ENCODE peak calls at places on chromosomes 4 and X, in four cellular contexts. T is adrenal gland, N is right cardiac atrium, J is stomach. C is an unnamed sample.

GRCh38 chr4:173490817-173491518 is 39.1 kb downstream of the HAND2 start:
- DNase-seq in T (peak; percentile 48), N (no peak), J (no peak), C (no peak)

GRCh38 chrX:108494416-108495095 is 54.9 kb downstream of the COL4A5 start:
- DNase-seq in T (no peak), N (no peak), J (no peak), C (no peak)

GRCh38 chr4:119748853-119749252 is 120.2 kb upstream of the PDE5A start:
- DNase-seq in T (peak; percentile 27), N (no peak), J (no peak), C (no peak)

GRCh38 chr4:4423706-4424498 is 37.0 kb downstream of the NSG1 start:
- DNase-seq in T (no peak), N (no peak), J (no peak), C (no peak)

GRCh38 chr4:104491396-104491821 is 3.3 kb downstream of the CXXC4 start:
- DNase-seq in T (peak; percentile 27), N (peak; percentile 84), J (peak; percentile 34), C (peak; percentile 47)

GRCh38 chr4:176002007-176002623 is 63.5 kb upstream of the WDR17 start:
- DNase-seq in T (peak; percentile 19), N (peak; percentile 48), J (peak; percentile 35), C (peak; percentile 18)

GRCh38 chr4:23006756-23007155 is 314.0 kb downstream of the GBA3 start:
- DNase-seq in T (no peak), N (no peak), J (no peak), C (no peak)

GRCh38 chrX:134803551-134804183 is 145.4 kb upstream of the PLAC1 start:
- DNase-seq in T (no peak), N (no peak), J (no peak), C (no peak)

GRCh38 chr4:151409470-151410313 is 716 bp downstream of the FHIP1A start:
- DNase-seq in T (peak; percentile 49), N (peak; percentile 65), J (peak; percentile 49), C (peak; percentile 77)

GRCh38 chr4:139773560-139774318 is 108.1 kb downstream of the MGST2 start:
- DNase-seq in T (no peak), N (no peak), J (no peak), C (no peak)

GRCh38 chr4:120870279-120870673 is 52.2 kb downstream of the PRDM5 start:
- DNase-seq in T (no peak), N (no peak), J (no peak), C (peak; percentile 35)

GRCh38 chrX:43664258-43664657 is 8.2 kb downstream of the MAOA start:
- DNase-seq in T (no peak), N (no peak), J (no peak), C (no peak)

GRCh38 chr4:2497324-2497723 is 28.4 kb downstream of the RNF4 start:
- DNase-seq in T (no peak), N (no peak), J (no peak), C (no peak)

DNA sequence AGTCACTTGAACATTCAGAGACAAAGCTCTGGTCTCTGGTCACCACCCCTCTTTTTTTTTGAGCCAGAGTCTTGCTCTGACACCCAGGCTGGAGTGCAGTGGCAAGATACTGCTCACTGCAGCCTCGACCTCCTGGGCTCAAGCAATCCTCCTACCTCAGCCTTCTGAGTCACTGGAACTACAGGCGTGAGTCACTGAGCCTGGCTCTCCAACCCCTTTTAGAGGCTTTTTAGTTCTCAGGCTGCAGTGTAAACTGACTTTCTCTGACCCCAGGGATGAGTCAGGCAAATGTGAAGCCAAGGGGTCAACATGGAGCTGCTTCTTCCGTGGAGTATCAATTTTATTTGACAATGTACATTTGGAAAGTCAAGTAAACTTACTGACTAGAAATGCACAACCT is 229.2 kb downstream of the PTTG2 start:
- DNase-seq in T (peak; percentile 53), N (no peak), J (no peak), C (no peak)
- H3K27ac ChIP-seq in T (peak overlapping the region; percentile 58), N (no peak overlapping the region), J (peak overlapping the region; percentile 80), C (peak overlapping the region; percentile 69)

DNA sequence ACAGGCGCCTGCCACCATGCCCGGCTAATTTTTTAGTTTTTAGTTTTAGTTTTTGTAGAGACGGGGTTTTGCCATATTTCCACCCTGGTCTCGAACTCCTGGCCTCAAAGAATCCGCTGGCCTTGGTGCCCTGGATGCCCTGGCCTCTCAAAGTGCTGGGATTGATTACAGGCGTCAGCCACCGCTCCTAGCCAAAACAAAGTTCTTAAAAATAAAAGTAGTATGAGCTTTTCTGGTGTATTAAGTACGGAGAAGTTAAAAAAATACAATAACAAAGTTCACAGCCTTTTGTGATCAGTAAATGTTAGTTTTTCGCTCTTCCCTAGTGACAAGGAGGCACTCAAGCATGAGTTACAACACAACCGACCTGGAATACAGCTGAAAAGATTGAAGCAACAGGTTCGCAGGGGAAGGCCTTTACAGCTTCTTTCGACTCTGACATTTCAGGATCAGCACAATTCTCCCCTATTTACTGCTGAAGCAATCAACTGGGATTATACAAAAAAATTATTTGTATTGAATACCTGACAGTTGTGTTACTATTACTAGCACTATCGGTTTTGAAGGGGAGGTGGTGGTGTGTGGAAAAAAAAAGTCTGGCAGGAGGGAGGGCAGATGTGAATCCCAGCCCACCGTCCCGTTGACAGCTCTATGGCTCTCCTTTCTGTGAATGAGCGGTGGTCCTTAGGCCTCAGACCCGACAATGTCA is 893 bp upstream of the METAP1 start:
- DNase-seq in T (no peak), N (no peak), J (no peak), C (no peak)
- H3K27ac ChIP-seq in T (peak overlapping the region; percentile 85), N (peak overlapping the region; percentile 93), J (peak overlapping the region; percentile 91), C (peak overlapping the region; percentile 75)

GRCh38 chr4:80124246-80125211 is 51.5 kb upstream of the ANTXR2 start:
- DNase-seq in T (no peak), N (no peak), J (no peak), C (no peak)
- H3K27ac ChIP-seq in T (no peak overlapping the region), N (no peak overlapping the region), J (no peak overlapping the region), C (no peak overlapping the region)

GRCh38 chr4:145047151-145047550 is 50.8 kb downstream of the ANAPC10 start:
- DNase-seq in T (no peak), N (no peak), J (no peak), C (no peak)
- H3K27ac ChIP-seq in T (no peak overlapping the region), N (no peak overlapping the region), J (no peak overlapping the region), C (no peak overlapping the region)

DNA sequence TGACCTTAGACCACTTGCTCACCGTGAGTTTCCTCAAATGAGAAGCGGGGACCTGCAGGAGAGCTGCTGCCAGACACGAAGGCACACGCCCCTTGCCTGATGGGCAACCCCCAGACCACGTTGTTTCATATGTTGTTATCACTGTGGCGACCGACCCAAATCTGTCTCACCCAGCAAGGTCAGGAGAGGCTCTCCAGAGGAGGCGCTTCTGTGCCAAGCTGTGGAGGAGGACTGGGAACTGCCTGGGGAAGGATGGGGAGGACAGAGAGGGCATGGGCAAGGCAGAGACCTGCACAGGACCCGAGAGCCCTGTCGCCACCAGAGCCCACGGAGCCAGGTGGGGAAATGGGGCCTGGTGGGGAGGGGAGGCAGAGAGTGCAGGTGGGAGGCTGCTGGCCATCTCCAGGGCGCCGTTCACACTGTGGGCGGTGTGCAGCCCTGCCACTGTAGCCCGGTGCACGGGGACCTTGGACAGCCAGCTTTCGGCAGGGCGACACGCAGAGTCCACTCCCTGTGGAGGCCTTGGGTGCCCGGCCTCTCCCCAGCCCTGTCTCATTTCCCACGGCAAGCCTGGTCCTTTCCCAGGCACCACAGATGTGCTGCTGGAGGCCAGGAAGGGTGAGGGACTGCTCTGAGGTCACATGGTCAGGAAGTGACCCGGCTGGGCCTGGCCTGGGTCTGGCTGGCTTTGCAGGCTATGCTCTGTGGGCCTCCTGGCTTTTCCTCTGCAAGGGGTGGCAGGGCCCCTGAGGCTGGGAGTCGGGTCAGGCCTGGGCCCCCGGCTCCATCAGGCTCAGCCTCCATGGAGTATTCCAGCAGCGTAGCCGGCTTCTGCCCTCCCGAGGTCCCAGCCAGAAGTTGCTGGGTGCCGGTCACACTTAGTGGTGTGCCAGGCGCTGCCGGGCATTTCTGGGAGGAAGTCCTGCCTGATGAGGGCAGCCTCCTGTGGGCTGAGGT is 3.2 kb downstream of the HTRA3 start:
- DNase-seq in T (no peak), N (peak; percentile 86), J (no peak), C (no peak)
- H3K27ac ChIP-seq in T (peak overlapping the region; percentile 53), N (peak overlapping the region; percentile 32), J (peak overlapping the region; percentile 66), C (peak overlapping the region; percentile 4)